ENCODE peak calls at places on chromosome 17, in eight cellular contexts. One of them, this sample, is unnamed.

GRCh38 chr17:2395258-2396170 is 5.3 kb downstream of the MNT start:
- DNase-seq in GM23248: peak
- DNase-seq in A549: peak
- DNase-seq in SW 1271: peak
- DNase-seq in activated T-cell treated with anti-CD3 and anti-CD28 coated beads, Interleukin-2, amount 50 U/mL, for 72 hours: no peak
- DNase-seq in pons: no peak
- DNase-seq in T-helper 1 cell: no peak
- DNase-seq in T-cell: no peak
- DNase-seq in this sample: no peak

GRCh38 chr17:75128694-75129505 is 2.6 kb downstream of the NT5C start:
- DNase-seq in GM23248: no peak
- DNase-seq in A549: no peak
- DNase-seq in SW 1271: no peak
- DNase-seq in activated T-cell treated with anti-CD3 and anti-CD28 coated beads, Interleukin-2, amount 50 U/mL, for 72 hours: no peak
- DNase-seq in pons: no peak
- DNase-seq in T-helper 1 cell: no peak
- DNase-seq in T-cell: no peak
- DNase-seq in this sample: no peak

GRCh38 chr17:47702391-47702995 is 8.5 kb downstream of the TBKBP1 start:
- DNase-seq in GM23248: no peak
- DNase-seq in A549: no peak
- DNase-seq in SW 1271: no peak
- DNase-seq in activated T-cell treated with anti-CD3 and anti-CD28 coated beads, Interleukin-2, amount 50 U/mL, for 72 hours: no peak
- DNase-seq in pons: no peak
- DNase-seq in T-helper 1 cell: no peak
- DNase-seq in T-cell: no peak
- DNase-seq in this sample: no peak

GRCh38 chr17:27415090-27415795 is 41.0 kb upstream of the KSR1 start:
- DNase-seq in GM23248: no peak
- DNase-seq in A549: no peak
- DNase-seq in SW 1271: no peak
- DNase-seq in activated T-cell treated with anti-CD3 and anti-CD28 coated beads, Interleukin-2, amount 50 U/mL, for 72 hours: no peak
- DNase-seq in pons: no peak
- DNase-seq in T-helper 1 cell: no peak
- DNase-seq in T-cell: no peak
- DNase-seq in this sample: no peak

GRCh38 chr17:14211778-14212177 is 24.9 kb downstream of the CDRT15 start:
- DNase-seq in GM23248: no peak
- DNase-seq in A549: no peak
- DNase-seq in SW 1271: no peak
- DNase-seq in activated T-cell treated with anti-CD3 and anti-CD28 coated beads, Interleukin-2, amount 50 U/mL, for 72 hours: no peak
- DNase-seq in pons: no peak
- DNase-seq in T-helper 1 cell: no peak
- DNase-seq in T-cell: no peak
- DNase-seq in this sample: no peak

GRCh38 chr17:77385750-77386501 is 245.2 kb downstream of the SEC14L1 start:
- DNase-seq in GM23248: peak
- DNase-seq in A549: no peak
- DNase-seq in SW 1271: no peak
- DNase-seq in activated T-cell treated with anti-CD3 and anti-CD28 coated beads, Interleukin-2, amount 50 U/mL, for 72 hours: peak
- DNase-seq in pons: no peak
- DNase-seq in T-helper 1 cell: no peak
- DNase-seq in T-cell: no peak
- DNase-seq in this sample: no peak

GRCh38 chr17:7019839-7020519 is 2.9 kb upstream of the BCL6B start:
- DNase-seq in GM23248: peak
- DNase-seq in A549: peak
- DNase-seq in SW 1271: peak
- DNase-seq in activated T-cell treated with anti-CD3 and anti-CD28 coated beads, Interleukin-2, amount 50 U/mL, for 72 hours: no peak
- DNase-seq in pons: no peak
- DNase-seq in T-helper 1 cell: no peak
- DNase-seq in T-cell: no peak
- DNase-seq in this sample: no peak

GRCh38 chr17:75515523-75516254 is at the start of gene CASKIN2:
- DNase-seq in GM23248: peak
- DNase-seq in A549: peak
- DNase-seq in SW 1271: peak
- DNase-seq in activated T-cell treated with anti-CD3 and anti-CD28 coated beads, Interleukin-2, amount 50 U/mL, for 72 hours: peak
- DNase-seq in pons: peak
- DNase-seq in T-helper 1 cell: peak
- DNase-seq in T-cell: peak
- DNase-seq in this sample: peak

GRCh38 chr17:41439375-41439774 is 1.4 kb downstream of the KRT38 start:
- DNase-seq in GM23248: peak
- DNase-seq in A549: no peak
- DNase-seq in SW 1271: no peak
- DNase-seq in activated T-cell treated with anti-CD3 and anti-CD28 coated beads, Interleukin-2, amount 50 U/mL, for 72 hours: no peak
- DNase-seq in pons: no peak
- DNase-seq in T-helper 1 cell: no peak
- DNase-seq in T-cell: no peak
- DNase-seq in this sample: no peak

GRCh38 chr17:76550712-76551615 is 11.1 kb downstream of the PRCD start:
- DNase-seq in GM23248: peak
- DNase-seq in A549: peak
- DNase-seq in SW 1271: no peak
- DNase-seq in activated T-cell treated with anti-CD3 and anti-CD28 coated beads, Interleukin-2, amount 50 U/mL, for 72 hours: no peak
- DNase-seq in pons: peak
- DNase-seq in T-helper 1 cell: no peak
- DNase-seq in T-cell: no peak
- DNase-seq in this sample: no peak

GRCh38 chr17:72816406-72816805 is 276.1 kb downstream of the SLC39A11 start:
- DNase-seq in GM23248: no peak
- DNase-seq in A549: no peak
- DNase-seq in SW 1271: no peak
- DNase-seq in activated T-cell treated with anti-CD3 and anti-CD28 coated beads, Interleukin-2, amount 50 U/mL, for 72 hours: no peak
- DNase-seq in pons: no peak
- DNase-seq in T-helper 1 cell: no peak
- DNase-seq in T-cell: no peak
- DNase-seq in this sample: no peak

GRCh38 chr17:63984206-63984605 is 11.5 kb upstream of the SCN4A start:
- DNase-seq in GM23248: peak
- DNase-seq in A549: no peak
- DNase-seq in SW 1271: no peak
- DNase-seq in activated T-cell treated with anti-CD3 and anti-CD28 coated beads, Interleukin-2, amount 50 U/mL, for 72 hours: no peak
- DNase-seq in pons: no peak
- DNase-seq in T-helper 1 cell: no peak
- DNase-seq in T-cell: no peak
- DNase-seq in this sample: no peak

GRCh38 chr17:57724038-57724728 is 20.9 kb downstream of the CCDC182 start:
- DNase-seq in GM23248: no peak
- DNase-seq in A549: no peak
- DNase-seq in SW 1271: no peak
- DNase-seq in activated T-cell treated with anti-CD3 and anti-CD28 coated beads, Interleukin-2, amount 50 U/mL, for 72 hours: no peak
- DNase-seq in pons: no peak
- DNase-seq in T-helper 1 cell: no peak
- DNase-seq in T-cell: no peak
- DNase-seq in this sample: no peak

GRCh38 chr17:44029736-44030135 is 15.0 kb upstream of the TMEM101 start:
- DNase-seq in GM23248: no peak
- DNase-seq in A549: no peak
- DNase-seq in SW 1271: no peak
- DNase-seq in activated T-cell treated with anti-CD3 and anti-CD28 coated beads, Interleukin-2, amount 50 U/mL, for 72 hours: no peak
- DNase-seq in pons: no peak
- DNase-seq in T-helper 1 cell: no peak
- DNase-seq in T-cell: no peak
- DNase-seq in this sample: no peak

GRCh38 chr17:65530985-65531507 is 30.4 kb downstream of the AXIN2 start:
- DNase-seq in GM23248: peak
- DNase-seq in A549: no peak
- DNase-seq in SW 1271: no peak
- DNase-seq in activated T-cell treated with anti-CD3 and anti-CD28 coated beads, Interleukin-2, amount 50 U/mL, for 72 hours: no peak
- DNase-seq in pons: no peak
- DNase-seq in T-helper 1 cell: no peak
- DNase-seq in T-cell: no peak
- DNase-seq in this sample: no peak

GRCh38 chr17:67443931-67444597 is 67.0 kb downstream of the PITPNC1 start:
- DNase-seq in GM23248: peak
- DNase-seq in A549: no peak
- DNase-seq in SW 1271: no peak
- DNase-seq in activated T-cell treated with anti-CD3 and anti-CD28 coated beads, Interleukin-2, amount 50 U/mL, for 72 hours: no peak
- DNase-seq in pons: no peak
- DNase-seq in T-helper 1 cell: no peak
- DNase-seq in T-cell: no peak
- DNase-seq in this sample: no peak

GRCh38 chr17:9928601-9929341 is 23.7 kb upstream of the RCVRN start:
- DNase-seq in GM23248: peak
- DNase-seq in A549: peak
- DNase-seq in SW 1271: peak
- DNase-seq in activated T-cell treated with anti-CD3 and anti-CD28 coated beads, Interleukin-2, amount 50 U/mL, for 72 hours: no peak
- DNase-seq in pons: no peak
- DNase-seq in T-helper 1 cell: no peak
- DNase-seq in T-cell: no peak
- DNase-seq in this sample: no peak

GRCh38 chr17:67245694-67246397 is 850 bp upstream of the HELZ start:
- DNase-seq in GM23248: peak
- DNase-seq in A549: peak
- DNase-seq in SW 1271: no peak
- DNase-seq in activated T-cell treated with anti-CD3 and anti-CD28 coated beads, Interleukin-2, amount 50 U/mL, for 72 hours: peak
- DNase-seq in pons: no peak
- DNase-seq in T-helper 1 cell: peak
- DNase-seq in T-cell: peak
- DNase-seq in this sample: peak

GRCh38 chr17:13154403-13154802 is 136.6 kb upstream of the ELAC2 start:
- DNase-seq in GM23248: peak
- DNase-seq in A549: no peak
- DNase-seq in SW 1271: no peak
- DNase-seq in activated T-cell treated with anti-CD3 and anti-CD28 coated beads, Interleukin-2, amount 50 U/mL, for 72 hours: no peak
- DNase-seq in pons: no peak
- DNase-seq in T-helper 1 cell: no peak
- DNase-seq in T-cell: no peak
- DNase-seq in this sample: no peak

GRCh38 chr17:559699-560378 is 154.8 kb downstream of the VPS53 start:
- DNase-seq in GM23248: peak
- DNase-seq in A549: peak
- DNase-seq in SW 1271: peak
- DNase-seq in activated T-cell treated with anti-CD3 and anti-CD28 coated beads, Interleukin-2, amount 50 U/mL, for 72 hours: no peak
- DNase-seq in pons: no peak
- DNase-seq in T-helper 1 cell: no peak
- DNase-seq in T-cell: no peak
- DNase-seq in this sample: no peak

GRCh38 chr17:45248132-45248936 is 13.6 kb downstream of the SPATA32 start:
- DNase-seq in GM23248: no peak
- DNase-seq in A549: peak
- DNase-seq in SW 1271: no peak
- DNase-seq in activated T-cell treated with anti-CD3 and anti-CD28 coated beads, Interleukin-2, amount 50 U/mL, for 72 hours: peak
- DNase-seq in pons: no peak
- DNase-seq in T-helper 1 cell: peak
- DNase-seq in T-cell: peak
- DNase-seq in this sample: peak

GRCh38 chr17:40307001-40307690 is 1.8 kb upstream of the RARA start:
- DNase-seq in GM23248: peak
- DNase-seq in A549: no peak
- DNase-seq in SW 1271: no peak
- DNase-seq in activated T-cell treated with anti-CD3 and anti-CD28 coated beads, Interleukin-2, amount 50 U/mL, for 72 hours: no peak
- DNase-seq in pons: no peak
- DNase-seq in T-helper 1 cell: no peak
- DNase-seq in T-cell: no peak
- DNase-seq in this sample: no peak

GRCh38 chr17:40251576-40251975 is 32.5 kb downstream of the WIPF2 start:
- DNase-seq in GM23248: peak
- DNase-seq in A549: peak
- DNase-seq in SW 1271: peak
- DNase-seq in activated T-cell treated with anti-CD3 and anti-CD28 coated beads, Interleukin-2, amount 50 U/mL, for 72 hours: no peak
- DNase-seq in pons: no peak
- DNase-seq in T-helper 1 cell: no peak
- DNase-seq in T-cell: no peak
- DNase-seq in this sample: no peak

GRCh38 chr17:74276051-74276476 is 2.0 kb downstream of the DNAI2 start:
- DNase-seq in GM23248: peak
- DNase-seq in A549: no peak
- DNase-seq in SW 1271: no peak
- DNase-seq in activated T-cell treated with anti-CD3 and anti-CD28 coated beads, Interleukin-2, amount 50 U/mL, for 72 hours: no peak
- DNase-seq in pons: peak
- DNase-seq in T-helper 1 cell: no peak
- DNase-seq in T-cell: no peak
- DNase-seq in this sample: no peak

GRCh38 chr17:9410737-9411136 is 164.9 kb downstream of the STX8 start:
- DNase-seq in GM23248: no peak
- DNase-seq in A549: no peak
- DNase-seq in SW 1271: no peak
- DNase-seq in activated T-cell treated with anti-CD3 and anti-CD28 coated beads, Interleukin-2, amount 50 U/mL, for 72 hours: no peak
- DNase-seq in pons: no peak
- DNase-seq in T-helper 1 cell: no peak
- DNase-seq in T-cell: no peak
- DNase-seq in this sample: no peak

GRCh38 chr17:4199818-4200402 is 56.9 kb downstream of the CYB5D2 start:
- DNase-seq in GM23248: peak
- DNase-seq in A549: peak
- DNase-seq in SW 1271: peak
- DNase-seq in activated T-cell treated with anti-CD3 and anti-CD28 coated beads, Interleukin-2, amount 50 U/mL, for 72 hours: peak
- DNase-seq in pons: peak
- DNase-seq in T-helper 1 cell: peak
- DNase-seq in T-cell: no peak
- DNase-seq in this sample: peak

GRCh38 chr17:50986989-50987660 is 121.0 kb upstream of the TOB1 start:
- DNase-seq in GM23248: peak
- DNase-seq in A549: no peak
- DNase-seq in SW 1271: no peak
- DNase-seq in activated T-cell treated with anti-CD3 and anti-CD28 coated beads, Interleukin-2, amount 50 U/mL, for 72 hours: no peak
- DNase-seq in pons: no peak
- DNase-seq in T-helper 1 cell: no peak
- DNase-seq in T-cell: no peak
- DNase-seq in this sample: no peak

This sample was measured in T follicular helper cell.